ENCODE peak calls at places on chromosomes 6 and 20, in five cellular contexts. One of them, this sample, is unnamed.
A peak's percentile ranks its signal among the peaks of the same experiment; 100 is the strongest.

GRCh38 chr6:33620584-33621395 is at the start of gene ITPR3:
- DNase-seq in GM23248: peak; percentile 72
- DNase-seq in adrenal gland: no peak
- DNase-seq in ascending aorta: no peak
- DNase-seq in cardiac muscle cell: peak; percentile 44
- DNase-seq in this sample: peak; percentile 80

GRCh38 chr6:147642458-147642857 is 134.0 kb downstream of the SAMD5 start:
- DNase-seq in GM23248: peak; percentile 1
- DNase-seq in adrenal gland: no peak
- DNase-seq in ascending aorta: no peak
- DNase-seq in cardiac muscle cell: no peak
- DNase-seq in this sample: no peak

GRCh38 chr20:48298851-48299484 is 513.7 kb upstream of the SULF2 start:
- DNase-seq in cardiac muscle cell: no peak
- DNase-seq in adrenal gland: peak; percentile 57
- DNase-seq in GM23248: peak; percentile 92
- DNase-seq in ascending aorta: no peak
- DNase-seq in this sample: no peak

GRCh38 chr20:13610205-13610604 is 28.5 kb downstream of the TASP1 start:
- DNase-seq in GM23248: no peak
- DNase-seq in adrenal gland: no peak
- DNase-seq in ascending aorta: no peak
- DNase-seq in cardiac muscle cell: peak; percentile 55
- DNase-seq in this sample: no peak

GRCh38 chr6:34919651-34920050 is 30.6 kb downstream of the ANKS1A start:
- DNase-seq in GM23248: peak; percentile 79
- DNase-seq in ascending aorta: no peak
- DNase-seq in cardiac muscle cell: no peak
- DNase-seq in adrenal gland: no peak
- DNase-seq in this sample: no peak

GRCh38 chr20:297925-298754 is 770 bp downstream of the ZCCHC3 start:
- DNase-seq in adrenal gland: peak; percentile 84
- DNase-seq in GM23248: peak; percentile 88
- DNase-seq in cardiac muscle cell: peak; percentile 35
- DNase-seq in ascending aorta: no peak
- DNase-seq in this sample: peak; percentile 39

GRCh38 chr20:11777861-11778570 is 139.7 kb upstream of the BTBD3 start:
- DNase-seq in ascending aorta: no peak
- DNase-seq in GM23248: peak; percentile 54
- DNase-seq in cardiac muscle cell: no peak
- DNase-seq in adrenal gland: peak; percentile 64
- DNase-seq in this sample: no peak

GRCh38 chr20:4726710-4727391 is 5.1 kb downstream of the PRND start:
- DNase-seq in GM23248: peak; percentile 92
- DNase-seq in cardiac muscle cell: peak; percentile 28
- DNase-seq in adrenal gland: peak; percentile 59
- DNase-seq in ascending aorta: no peak
- DNase-seq in this sample: no peak

GRCh38 chr20:49649672-49650071 is 64.0 kb downstream of the B4GALT5 start:
- DNase-seq in ascending aorta: no peak
- DNase-seq in GM23248: no peak
- DNase-seq in cardiac muscle cell: no peak
- DNase-seq in adrenal gland: no peak
- DNase-seq in this sample: no peak

GRCh38 chr6:81476881-81477280 is 275.6 kb downstream of the TENT5A start:
- DNase-seq in adrenal gland: no peak
- DNase-seq in cardiac muscle cell: no peak
- DNase-seq in ascending aorta: no peak
- DNase-seq in GM23248: peak; percentile 90
- DNase-seq in this sample: no peak

GRCh38 chr6:89302195-89302770 is 12.8 kb downstream of the GABRR2 start:
- DNase-seq in adrenal gland: no peak
- DNase-seq in ascending aorta: no peak
- DNase-seq in cardiac muscle cell: no peak
- DNase-seq in GM23248: no peak
- DNase-seq in this sample: no peak

GRCh38 chr6:37285861-37286311 is 27.9 kb upstream of the TMEM217 start:
- DNase-seq in cardiac muscle cell: no peak
- DNase-seq in ascending aorta: no peak
- DNase-seq in adrenal gland: no peak
- DNase-seq in GM23248: no peak
- DNase-seq in this sample: no peak

GRCh38 chr6:143224516-143224915 is 163.8 kb downstream of the AIG1 start:
- DNase-seq in ascending aorta: no peak
- DNase-seq in GM23248: no peak
- DNase-seq in cardiac muscle cell: no peak
- DNase-seq in adrenal gland: no peak
- DNase-seq in this sample: no peak

GRCh38 chr6:84618046-84618752 is 146.2 kb downstream of the TBX18 start:
- DNase-seq in ascending aorta: no peak
- DNase-seq in GM23248: peak; percentile 92
- DNase-seq in cardiac muscle cell: peak; percentile 95
- DNase-seq in adrenal gland: no peak
- DNase-seq in this sample: no peak

GRCh38 chr6:132122871-132123270 is 171.7 kb upstream of the CCN2 start:
- DNase-seq in adrenal gland: no peak
- DNase-seq in GM23248: no peak
- DNase-seq in cardiac muscle cell: no peak
- DNase-seq in ascending aorta: no peak
- DNase-seq in this sample: no peak

GRCh38 chr20:50315811-50316551 is 125.4 kb downstream of the CEBPB start:
- DNase-seq in ascending aorta: no peak
- DNase-seq in GM23248: no peak
- DNase-seq in cardiac muscle cell: peak; percentile 65
- DNase-seq in adrenal gland: peak; percentile 28
- DNase-seq in this sample: no peak

GRCh38 chr20:63978319-63979220 is 872 bp downstream of the SAMD10 start:
- DNase-seq in cardiac muscle cell: peak; percentile 78
- DNase-seq in GM23248: peak; percentile 45
- DNase-seq in adrenal gland: peak; percentile 85
- DNase-seq in ascending aorta: no peak
- DNase-seq in this sample: peak; percentile 27

GRCh38 chr6:69796081-69796626 is 656 bp downstream of the LMBRD1 start:
- DNase-seq in adrenal gland: peak; percentile 77
- DNase-seq in ascending aorta: no peak
- DNase-seq in cardiac muscle cell: no peak
- DNase-seq in GM23248: peak; percentile 62
- DNase-seq in this sample: peak; percentile 72

GRCh38 chr20:17856024-17856564 is 112.5 kb downstream of the SNX5 start:
- DNase-seq in GM23248: no peak
- DNase-seq in ascending aorta: no peak
- DNase-seq in cardiac muscle cell: no peak
- DNase-seq in adrenal gland: no peak
- DNase-seq in this sample: no peak

GRCh38 chr6:20877008-20877937 is 343.0 kb downstream of the CDKAL1 start:
- DNase-seq in cardiac muscle cell: no peak
- DNase-seq in ascending aorta: peak; percentile 57
- DNase-seq in GM23248: peak; percentile 94
- DNase-seq in adrenal gland: peak; percentile 83
- DNase-seq in this sample: no peak

GRCh38 chr6:11575408-11576033 is 38.0 kb downstream of the TMEM170B start:
- DNase-seq in ascending aorta: no peak
- DNase-seq in adrenal gland: peak; percentile 86
- DNase-seq in GM23248: peak; percentile 86
- DNase-seq in cardiac muscle cell: peak; percentile 76
- DNase-seq in this sample: peak; percentile 54

GRCh38 chr20:53513168-53513488 is 80.5 kb downstream of the ZNF217 start:
- DNase-seq in ascending aorta: no peak
- DNase-seq in adrenal gland: no peak
- DNase-seq in cardiac muscle cell: no peak
- DNase-seq in GM23248: no peak
- DNase-seq in this sample: no peak

GRCh38 chr6:21132856-21133610 is 460.5 kb upstream of the SOX4 start:
- DNase-seq in ascending aorta: no peak
- DNase-seq in adrenal gland: no peak
- DNase-seq in GM23248: no peak
- DNase-seq in cardiac muscle cell: no peak
- DNase-seq in this sample: no peak

GRCh38 chr6:89161326-89162046 is 15.6 kb downstream of the PM20D2 start:
- DNase-seq in ascending aorta: no peak
- DNase-seq in GM23248: peak; percentile 3
- DNase-seq in adrenal gland: no peak
- DNase-seq in cardiac muscle cell: no peak
- DNase-seq in this sample: no peak

GRCh38 chr20:43721097-43721428 is 5.7 kb downstream of the GTSF1L start:
- DNase-seq in GM23248: no peak
- DNase-seq in cardiac muscle cell: no peak
- DNase-seq in ascending aorta: no peak
- DNase-seq in adrenal gland: no peak
- DNase-seq in this sample: no peak

GRCh38 chr20:49938173-49939163 is 2.3 kb downstream of the RNF114 start:
- DNase-seq in cardiac muscle cell: peak; percentile 29
- DNase-seq in adrenal gland: peak; percentile 90
- DNase-seq in ascending aorta: no peak
- DNase-seq in GM23248: peak; percentile 83
- DNase-seq in this sample: no peak

GRCh38 chr6:169099411-169100202 is 154.0 kb downstream of the THBS2 start:
- DNase-seq in cardiac muscle cell: no peak
- DNase-seq in GM23248: peak; percentile 57
- DNase-seq in ascending aorta: no peak
- DNase-seq in adrenal gland: no peak
- DNase-seq in this sample: no peak

GRCh38 chr6:169101036-169101805 is 152.4 kb downstream of the THBS2 start:
- DNase-seq in GM23248: no peak
- DNase-seq in adrenal gland: no peak
- DNase-seq in ascending aorta: no peak
- DNase-seq in cardiac muscle cell: no peak
- DNase-seq in this sample: no peak

GRCh38 chr6:169098136-169098535 is 155.5 kb downstream of the THBS2 start:
- DNase-seq in adrenal gland: no peak
- DNase-seq in GM23248: peak; percentile 4
- DNase-seq in cardiac muscle cell: no peak
- DNase-seq in ascending aorta: no peak
- DNase-seq in this sample: no peak

GRCh38 chr6:169106176-169106575 is 147.5 kb downstream of the THBS2 start:
- DNase-seq in adrenal gland: no peak
- DNase-seq in cardiac muscle cell: no peak
- DNase-seq in ascending aorta: no peak
- DNase-seq in GM23248: no peak
- DNase-seq in this sample: no peak

DNA sequence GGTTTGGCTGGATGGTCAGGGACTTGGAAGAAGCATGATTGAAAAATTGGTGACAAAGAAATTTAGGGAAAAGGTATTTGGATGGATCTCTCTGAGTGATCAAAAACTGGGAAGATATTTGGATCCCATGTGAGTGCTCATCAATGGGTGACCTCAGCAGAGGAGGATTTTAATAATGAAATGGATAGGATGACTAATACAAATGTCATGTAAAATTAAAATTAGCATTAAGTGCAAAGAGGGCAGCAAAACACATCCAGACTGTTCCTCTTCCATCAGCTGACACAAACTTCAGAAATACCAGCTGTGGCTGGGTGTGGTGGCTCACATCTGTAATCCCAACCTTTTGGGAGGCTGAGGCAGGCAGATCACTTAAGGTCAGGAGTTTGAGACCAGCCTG is 151.7 kb downstream of the THBS2 start:
- DNase-seq in GM23248: peak; percentile 46
- DNase-seq in cardiac muscle cell: no peak
- DNase-seq in adrenal gland: no peak
- DNase-seq in ascending aorta: no peak
- DNase-seq in this sample: no peak
- H3K27ac ChIP-seq in GM23248: peak overlapping the region; percentile 35
- H3K27ac ChIP-seq in cardiac muscle cell: no peak overlapping the region
- H3K27ac ChIP-seq in adrenal gland: no peak overlapping the region
- H3K27ac ChIP-seq in ascending aorta: no peak overlapping the region
- H3K27ac ChIP-seq in this sample: no peak overlapping the region

GRCh38 chr6:152063170-152063921 is 255.9 kb downstream of the ESR1 start:
- DNase-seq in adrenal gland: peak; percentile 82
- DNase-seq in ascending aorta: no peak
- DNase-seq in GM23248: no peak
- DNase-seq in cardiac muscle cell: no peak
- DNase-seq in this sample: no peak
- H3K4me1 ChIP-seq in adrenal gland: peaks cover 13% of the 10 kb centered on the region
- H3K4me1 ChIP-seq in ascending aorta: peaks cover 4% of the 10 kb centered on the region
- H3K4me1 ChIP-seq in GM23248: no peaks in the 10 kb centered on the region
- H3K4me1 ChIP-seq in cardiac muscle cell: peaks cover 26% of the 10 kb centered on the region
- H3K4me1 ChIP-seq in this sample: no peaks in the 10 kb centered on the region

GRCh38 chr20:38730989-38731737 is 6.9 kb downstream of the SLC32A1 start:
- DNase-seq in GM23248: peak; percentile 55
- DNase-seq in adrenal gland: peak; percentile 77
- DNase-seq in cardiac muscle cell: peak; percentile 80
- DNase-seq in ascending aorta: no peak
- DNase-seq in this sample: peak; percentile 70

GRCh38 chr20:38730167-38730988 is 6.1 kb downstream of the SLC32A1 start:
- DNase-seq in adrenal gland: no peak
- DNase-seq in ascending aorta: no peak
- DNase-seq in GM23248: no peak
- DNase-seq in cardiac muscle cell: no peak
- DNase-seq in this sample: no peak

GRCh38 chr20:38732981-38733380 is 8.7 kb downstream of the SLC32A1 start:
- DNase-seq in ascending aorta: no peak
- DNase-seq in GM23248: no peak
- DNase-seq in cardiac muscle cell: no peak
- DNase-seq in adrenal gland: no peak
- DNase-seq in this sample: no peak

GRCh38 chr20:38729767-38730166 is 5.5 kb downstream of the SLC32A1 start:
- DNase-seq in ascending aorta: no peak
- DNase-seq in GM23248: no peak
- DNase-seq in cardiac muscle cell: no peak
- DNase-seq in adrenal gland: no peak
- DNase-seq in this sample: no peak

DNA sequence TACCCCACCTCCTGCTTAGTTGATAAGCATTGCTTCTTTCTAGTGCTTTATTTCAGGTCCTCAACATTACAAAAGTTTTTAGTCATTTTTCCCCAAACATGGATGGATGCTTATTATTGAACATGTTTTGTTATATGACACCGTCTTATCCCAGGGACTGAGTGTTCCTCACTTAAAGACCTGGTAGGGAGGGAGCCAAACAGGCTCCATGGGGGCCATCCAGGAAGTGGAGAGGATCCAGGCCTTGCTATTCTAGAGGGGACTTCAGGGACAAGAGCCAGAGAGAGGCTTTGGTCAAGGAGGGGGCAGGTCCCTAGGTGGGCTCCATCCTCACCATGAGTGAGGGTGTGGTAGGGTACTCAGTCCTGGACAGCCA is 7.4 kb downstream of the SLC32A1 start:
- DNase-seq in ascending aorta: no peak
- DNase-seq in GM23248: no peak
- DNase-seq in adrenal gland: no peak
- DNase-seq in cardiac muscle cell: no peak
- DNase-seq in this sample: no peak
- H3K27me3 ChIP-seq in ascending aorta: peaks cover 33% of the 10 kb centered on the region
- H3K27me3 ChIP-seq in GM23248: peaks cover 93% of the 10 kb centered on the region
- H3K27me3 ChIP-seq in adrenal gland: peaks cover 76% of the 10 kb centered on the region
- H3K27me3 ChIP-seq in cardiac muscle cell: peaks cover 78% of the 10 kb centered on the region
- H3K27me3 ChIP-seq in this sample: peaks cover 39% of the 10 kb centered on the region

GRCh38 chr6:116667620-116668019 is 946 bp downstream of the ZUP1 start:
- DNase-seq in cardiac muscle cell: no peak
- DNase-seq in ascending aorta: no peak
- DNase-seq in adrenal gland: no peak
- DNase-seq in GM23248: peak; percentile 17
- DNase-seq in this sample: no peak
- H3K27ac ChIP-seq in cardiac muscle cell: peak overlapping the region; percentile 83
- H3K27ac ChIP-seq in ascending aorta: no peak overlapping the region
- H3K27ac ChIP-seq in adrenal gland: no peak overlapping the region
- H3K27ac ChIP-seq in GM23248: no peak overlapping the region
- H3K27ac ChIP-seq in this sample: peak overlapping the region; percentile 91

GRCh38 chr6:150684161-150684560 is 84.5 kb downstream of the PLEKHG1 start:
- DNase-seq in GM23248: no peak
- DNase-seq in ascending aorta: no peak
- DNase-seq in cardiac muscle cell: no peak
- DNase-seq in adrenal gland: no peak
- DNase-seq in this sample: no peak
- H3K4me1 ChIP-seq in GM23248: no peaks in the 10 kb centered on the region
- H3K4me1 ChIP-seq in ascending aorta: peaks cover 7% of the 10 kb centered on the region
- H3K4me1 ChIP-seq in cardiac muscle cell: no peaks in the 10 kb centered on the region
- H3K4me1 ChIP-seq in adrenal gland: no peaks in the 10 kb centered on the region
- H3K4me1 ChIP-seq in this sample: no peaks in the 10 kb centered on the region